ENCODE peak calls at places on chromosomes 1 and 21, in four cellular contexts. P, D, J and Q are unnamed samples.

GRCh38 chr21:33441489-33442477 is 38.0 kb downstream of the TMEM50B start:
- DNase-seq in P (no peak), D (peak; percentile 51), J (peak; percentile 83), Q (peak; percentile 75)

GRCh38 chr1:12076425-12077005 is 13.4 kb downstream of the TNFRSF8 start:
- DNase-seq in P (no peak), D (no peak), J (no peak), Q (no peak)

GRCh38 chr1:147080013-147080661 is 92.1 kb downstream of the PRKAB2 start:
- DNase-seq in P (no peak), D (no peak), J (no peak), Q (no peak)

GRCh38 chr1:119988316-119989067 is 81.0 kb downstream of the NOTCH2 start:
- DNase-seq in P (no peak), D (no peak), J (no peak), Q (peak; percentile 32)

GRCh38 chr1:42177551-42177981 is 13.0 kb upstream of the GUCA2A start:
- DNase-seq in P (no peak), D (peak; percentile 58), J (peak; percentile 87), Q (peak; percentile 80)

GRCh38 chr1:20071416-20071815 is 1.4 kb downstream of the PLA2G5 start:
- DNase-seq in P (no peak), D (no peak), J (no peak), Q (no peak)

GRCh38 chr1:246165826-246166709 is 341.0 kb downstream of the SMYD3 start:
- DNase-seq in P (no peak), D (no peak), J (no peak), Q (no peak)

GRCh38 chr1:16204634-16205332 is 7.7 kb downstream of the ARHGEF19 start:
- DNase-seq in P (no peak), D (no peak), J (no peak), Q (no peak)

GRCh38 chr1:164559342-164560070 is 522 bp downstream of the PBX1 start:
- DNase-seq in P (no peak), D (no peak), J (no peak), Q (peak; percentile 54)

GRCh38 chr1:117842408-117843170 is 86.8 kb downstream of the GDAP2 start:
- DNase-seq in P (no peak), D (no peak), J (peak; percentile 20), Q (no peak)

GRCh38 chr1:201184734-201185453 is 5.7 kb upstream of the IGFN1 start:
- DNase-seq in P (no peak), D (peak; percentile 60), J (peak; percentile 92), Q (peak; percentile 65)

GRCh38 chr1:16202281-16203210 is 9.9 kb downstream of the ARHGEF19 start:
- DNase-seq in P (no peak), D (no peak), J (no peak), Q (no peak)

GRCh38 chr1:9589144-9589718 is 520 bp downstream of the TMEM201 start:
- DNase-seq in P (no peak), D (no peak), J (peak; percentile 25), Q (peak; percentile 36)

GRCh38 chr21:41769933-41770332 is 3.1 kb upstream of the RIPK4 start:
- DNase-seq in P (no peak), D (no peak), J (no peak), Q (no peak)

GRCh38 chr1:75265792-75266191 is 131.6 kb downstream of the LHX8 start:
- DNase-seq in P (peak; percentile 27), D (no peak), J (peak; percentile 19), Q (peak; percentile 55)

GRCh38 chr1:44698138-44698537 is 23.6 kb downstream of the ARMH1 start:
- DNase-seq in P (no peak), D (no peak), J (peak; percentile 11), Q (no peak)

GRCh38 chr1:62314951-62315350 is 4.3 kb downstream of the KANK4 start:
- DNase-seq in P (no peak), D (no peak), J (no peak), Q (no peak)

GRCh38 chr1:236301958-236302335 is 20.2 kb upstream of the ERO1B start:
- DNase-seq in P (no peak), D (no peak), J (no peak), Q (no peak)

GRCh38 chr1:58397187-58397820 is 149.2 kb downstream of the OMA1 start:
- DNase-seq in P (no peak), D (peak; percentile 48), J (peak; percentile 58), Q (peak; percentile 54)

GRCh38 chr1:241488739-241489138 is 30.8 kb downstream of the FH start:
- DNase-seq in P (no peak), D (no peak), J (no peak), Q (no peak)

GRCh38 chr1:200410566-200410878 is 686 bp upstream of the ZNF281 start:
- DNase-seq in P (no peak), D (no peak), J (peak; percentile 25), Q (peak; percentile 20)

GRCh38 chr1:167805041-167805556 is 83.3 kb downstream of the MPZL1 start:
- DNase-seq in P (no peak), D (no peak), J (no peak), Q (no peak)

GRCh38 chr1:32733573-32734321 is 31.2 kb upstream of the SYNC start:
- DNase-seq in P (no peak), D (no peak), J (peak; percentile 71), Q (peak; percentile 27)

GRCh38 chr1:32727876-32728275 is 25.3 kb upstream of the SYNC start:
- DNase-seq in P (no peak), D (no peak), J (no peak), Q (no peak)

GRCh38 chr1:32728413-32729077 is 26.0 kb upstream of the SYNC start:
- DNase-seq in P (no peak), D (no peak), J (no peak), Q (no peak)

GRCh38 chr1:32725595-32725942 is 23.0 kb upstream of the SYNC start:
- DNase-seq in P (no peak), D (no peak), J (no peak), Q (no peak)

DNA sequence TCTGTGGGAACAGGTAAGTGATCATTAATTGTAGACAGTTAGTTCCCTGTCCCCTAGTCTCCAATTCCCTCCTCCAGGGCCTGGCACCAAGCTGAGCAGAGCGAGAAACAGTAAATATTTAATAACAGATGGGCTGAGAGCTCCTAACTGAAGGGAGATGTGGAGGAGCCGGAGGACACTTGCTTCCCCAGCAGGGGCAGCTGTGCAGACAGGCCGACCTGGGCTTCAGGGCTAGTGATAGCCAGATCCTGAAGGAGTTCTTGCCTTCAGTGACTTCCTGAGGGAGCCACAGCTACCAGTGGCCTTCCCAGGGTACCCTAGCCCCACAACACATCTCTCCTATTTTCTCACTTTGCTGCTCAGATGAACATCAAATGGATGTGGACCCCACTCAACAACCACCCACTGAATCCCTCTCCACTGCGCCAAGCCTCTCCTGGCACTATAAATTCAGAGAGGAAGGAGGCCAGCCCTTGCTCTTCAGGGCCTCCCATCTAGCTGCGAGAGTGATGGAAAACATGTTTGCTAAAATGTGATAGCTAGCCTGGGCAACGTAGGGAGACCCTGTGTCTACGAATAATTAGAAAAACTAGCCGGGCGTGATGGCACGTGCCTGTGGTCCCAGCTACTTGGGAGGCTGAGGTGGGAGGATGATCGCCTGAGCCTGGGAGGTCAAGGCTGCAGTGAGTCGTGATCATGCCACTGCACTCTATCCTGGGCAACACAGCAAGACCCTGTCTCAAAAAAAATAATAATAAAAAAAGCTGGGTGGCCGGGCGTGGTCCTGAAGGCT is 26.9 kb upstream of the SYNC start:
- DNase-seq in P (no peak), D (no peak), J (no peak), Q (no peak)
- H3K4me3 ChIP-seq in P (no peak overlapping the region), D (no peak overlapping the region), J (no peak overlapping the region), Q (no peak overlapping the region)

DNA sequence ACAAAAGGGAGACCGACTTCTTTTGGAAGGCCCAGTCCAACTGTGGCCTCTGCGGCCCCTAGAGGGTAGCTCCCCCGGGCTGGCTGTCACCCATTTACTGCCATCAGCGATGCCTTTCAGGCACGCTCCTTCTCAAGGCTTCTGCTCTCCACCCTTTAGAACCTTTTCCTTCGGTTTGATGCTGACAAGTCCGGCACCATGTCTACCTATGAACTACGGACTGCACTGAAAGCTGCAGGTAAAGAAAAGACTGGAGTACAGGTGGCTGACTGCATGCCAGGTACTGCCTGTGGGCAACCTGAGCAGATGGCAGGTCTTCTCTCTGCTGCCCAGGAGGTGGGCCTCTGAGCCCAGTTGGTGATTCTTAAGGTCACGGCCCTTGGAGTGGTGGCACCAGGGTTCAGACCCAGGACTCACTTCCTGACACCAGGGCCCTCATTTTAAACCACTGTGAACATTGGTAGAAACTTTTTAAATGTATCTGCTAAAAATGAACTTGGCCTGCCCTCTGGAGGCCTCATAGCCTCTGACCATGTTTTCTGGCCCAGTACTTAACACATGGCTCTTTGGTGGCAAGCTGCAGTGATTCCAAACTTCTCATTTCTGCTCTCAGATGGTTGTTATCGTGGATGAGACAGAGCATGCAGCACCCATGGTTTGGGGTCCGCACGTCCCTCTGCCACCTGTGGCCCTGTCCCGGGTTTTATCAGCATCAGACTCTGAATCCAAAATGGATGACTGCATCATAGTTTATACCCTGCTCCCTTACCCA is 45.7 kb downstream of the CAPN9 start:
- DNase-seq in P (no peak), D (no peak), J (no peak), Q (peak; percentile 5)
- TF ChIP-seq CTCF in P (peak; percentile 51), D (peak; percentile 33), J (peak; percentile 7), Q (peak; percentile 22)

GRCh38 chr1:93770640-93771039 is 89.0 kb upstream of the BCAR3 start:
- DNase-seq in P (no peak), D (no peak), J (peak; percentile 24), Q (no peak)

GRCh38 chr1:93769767-93770166 is 88.1 kb upstream of the BCAR3 start:
- DNase-seq in P (no peak), D (no peak), J (no peak), Q (no peak)

GRCh38 chr1:93766451-93766850 is 84.8 kb upstream of the BCAR3 start:
- DNase-seq in P (no peak), D (no peak), J (no peak), Q (no peak)

GRCh38 chr1:93771843-93772242 is 90.2 kb upstream of the BCAR3 start:
- DNase-seq in P (no peak), D (no peak), J (no peak), Q (no peak)

GRCh38 chr1:93768380-93768863 is 86.8 kb upstream of the BCAR3 start:
- DNase-seq in P (no peak), D (no peak), J (no peak), Q (no peak)
- H3K4me3 ChIP-seq in P (no peak overlapping the region), D (no peak overlapping the region), J (no peak overlapping the region), Q (no peak overlapping the region)

GRCh38 chr1:78665809-78666208 is 16.2 kb downstream of the IFI44 start:
- DNase-seq in P (no peak), D (no peak), J (no peak), Q (no peak)
- TF ChIP-seq CTCF in P (no peak), D (no peak), J (no peak), Q (no peak)

GRCh38 chr1:24934300-24935195 is 4.5 kb upstream of the RUNX3 start:
- DNase-seq in P (no peak), D (no peak), J (no peak), Q (no peak)
- H3K4me3 ChIP-seq in P (no peak overlapping the region), D (no peak overlapping the region), J (no peak overlapping the region), Q (no peak overlapping the region)

GRCh38 chr1:29379438-29380073 is 143.2 kb downstream of the PTPRU start:
- DNase-seq in P (peak; percentile 15), D (no peak), J (peak; percentile 73), Q (peak; percentile 69)
- TF ChIP-seq CTCF in P (peak; percentile 83), D (peak; percentile 49), J (peak; percentile 94), Q (peak; percentile 73)

GRCh38 chr1:172342584-172343245 is 77.8 kb upstream of the C1orf105 start:
- DNase-seq in P (no peak), D (no peak), J (no peak), Q (peak; percentile 17)
- H3K4me3 ChIP-seq in P (no peak overlapping the region), D (no peak overlapping the region), J (no peak overlapping the region), Q (no peak overlapping the region)